ENCODE peak calls at places on chromosomes 12 and 14, in seven cellular contexts. M is endothelial cell of umbilical vein, T is GM12878, V is H1, Z is HCT116, L is A549, I is WTC11. D is an unnamed sample.

GRCh38 chr12:31118347-31118830 is 44.7 kb downstream of the DDX11 start:
- DNase-seq in M (no peak), T (no peak), V (no peak), Z (no peak), L (peak; percentile 57), I (peak; percentile 26), D (peak; percentile 23)

GRCh38 chr12:78149459-78149858 is 318.8 kb downstream of the NAV3 start:
- DNase-seq in M (no peak), T (no peak), V (no peak), Z (no peak), L (no peak), I (no peak), D (no peak)

GRCh38 chr12:29148065-29148957 is 767 bp upstream of the FAR2 start:
- DNase-seq in M (peak; percentile 20), T (no peak), V (no peak), Z (no peak), L (peak; percentile 18), I (peak; percentile 12), D (peak; percentile 66)

GRCh38 chr14:77580964-77581505 is 35.4 kb downstream of the SPTLC2 start:
- DNase-seq in M (peak; percentile 89), T (peak; percentile 66), V (no peak), Z (no peak), L (no peak), I (no peak), D (no peak)

GRCh38 chr14:52835122-52835903 is 43.9 kb upstream of the GNPNAT1 start:
- DNase-seq in M (no peak), T (no peak), V (no peak), Z (peak; percentile 57), L (peak; percentile 66), I (no peak), D (no peak)

GRCh38 chr14:90850487-90850886 is 34.3 kb upstream of the TTC7B start:
- DNase-seq in M (peak; percentile 82), T (no peak), V (peak; percentile 53), Z (peak; percentile 45), L (no peak), I (no peak), D (no peak)

GRCh38 chr12:90020436-90020835 is 311.8 kb upstream of the ATP2B1 start:
- DNase-seq in M (no peak), T (no peak), V (no peak), Z (no peak), L (no peak), I (no peak), D (no peak)

GRCh38 chr14:104048758-104049496 is 36.6 kb upstream of the ASPG start:
- DNase-seq in M (no peak), T (no peak), V (no peak), Z (no peak), L (no peak), I (no peak), D (no peak)

GRCh38 chr14:105255021-105255507 is 6.7 kb downstream of the BTBD6 start:
- DNase-seq in M (no peak), T (no peak), V (no peak), Z (no peak), L (no peak), I (no peak), D (peak; percentile 45)

GRCh38 chr12:64178122-64178521 is 44.0 kb downstream of the KICS2 start:
- DNase-seq in M (peak; percentile 53), T (no peak), V (no peak), Z (no peak), L (no peak), I (no peak), D (no peak)

GRCh38 chr12:34397591-34398365 is 375.5 kb downstream of the ALG10 start:
- DNase-seq in M (no peak), T (no peak), V (no peak), Z (no peak), L (no peak), I (no peak), D (no peak)

GRCh38 chr12:87413784-87414183 is 615.4 kb downstream of the C12orf50 start:
- DNase-seq in M (peak; percentile 4), T (no peak), V (no peak), Z (no peak), L (no peak), I (no peak), D (no peak)

GRCh38 chr12:111570090-111570961 is 28.8 kb downstream of the ATXN2 start:
- DNase-seq in M (peak; percentile 69), T (no peak), V (no peak), Z (peak; percentile 70), L (peak; percentile 52), I (no peak), D (no peak)

GRCh38 chr14:54591461-54592245 is 24.7 kb downstream of the SAMD4A start:
- DNase-seq in M (no peak), T (no peak), V (no peak), Z (no peak), L (no peak), I (no peak), D (no peak)
- TF ChIP-seq MAX in M (no peak), T (no peak), V (no peak), Z (no peak), L (no peak), I (no peak), D (no peak)

DNA sequence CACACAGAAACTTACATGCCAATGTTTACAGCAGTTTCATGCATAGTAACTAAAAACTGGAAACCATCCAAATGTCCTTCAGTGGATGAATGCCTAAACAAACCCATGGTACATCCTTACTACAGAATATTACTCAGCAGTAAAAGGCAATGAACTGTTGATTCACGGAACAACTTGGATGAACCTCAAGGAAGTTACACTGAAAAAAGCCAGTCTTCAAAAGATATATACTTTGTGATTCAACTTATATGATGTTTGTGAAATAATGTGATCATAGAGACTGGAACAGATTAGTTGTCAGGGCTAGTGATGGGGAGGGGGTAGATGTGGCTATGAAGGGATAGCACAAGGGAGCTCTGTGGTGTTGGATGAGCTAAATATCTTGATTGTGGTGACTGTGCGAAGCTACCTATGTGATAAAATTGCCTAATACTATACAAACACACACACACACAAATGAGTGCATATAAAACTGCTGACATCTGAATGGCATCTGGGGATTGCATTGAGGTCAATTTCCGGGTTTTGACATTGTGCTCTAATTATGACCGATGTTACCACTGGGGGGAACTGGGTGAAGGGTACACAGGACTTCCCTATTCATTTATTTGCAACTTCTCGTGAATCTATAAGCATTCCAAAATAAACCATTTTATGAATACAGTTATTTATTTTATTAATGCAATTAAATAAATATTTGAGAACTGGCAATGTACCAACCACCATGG is 94.3 kb downstream of the RIN3 start:
- DNase-seq in M (peak; percentile 72), T (no peak), V (no peak), Z (no peak), L (no peak), I (no peak), D (no peak)
- TF ChIP-seq MAX in M (no peak), T (no peak), V (no peak), Z (no peak), L (no peak), I (no peak), D (no peak)

GRCh38 chr14:54606631-54607133 is 39.8 kb downstream of the SAMD4A start:
- DNase-seq in M (no peak), T (no peak), V (no peak), Z (no peak), L (no peak), I (no peak), D (no peak)
- TF ChIP-seq MAX in M (no peak), T (no peak), V (no peak), Z (no peak), L (no peak), I (no peak), D (no peak)

GRCh38 chr12:2347137-2347843 is 294.5 kb downstream of the CACNA1C start:
- DNase-seq in M (no peak), T (no peak), V (no peak), Z (no peak), L (no peak), I (no peak), D (no peak)

GRCh38 chr12:2345902-2346301 is 293.1 kb downstream of the CACNA1C start:
- DNase-seq in M (no peak), T (no peak), V (no peak), Z (no peak), L (no peak), I (no peak), D (no peak)

GRCh38 chr12:2346405-2346804 is 293.6 kb downstream of the CACNA1C start:
- DNase-seq in M (no peak), T (no peak), V (no peak), Z (no peak), L (no peak), I (no peak), D (no peak)

GRCh38 chr12:2347844-2348476 is 295.2 kb downstream of the CACNA1C start:
- DNase-seq in M (no peak), T (no peak), V (no peak), Z (no peak), L (no peak), I (no peak), D (no peak)

DNA sequence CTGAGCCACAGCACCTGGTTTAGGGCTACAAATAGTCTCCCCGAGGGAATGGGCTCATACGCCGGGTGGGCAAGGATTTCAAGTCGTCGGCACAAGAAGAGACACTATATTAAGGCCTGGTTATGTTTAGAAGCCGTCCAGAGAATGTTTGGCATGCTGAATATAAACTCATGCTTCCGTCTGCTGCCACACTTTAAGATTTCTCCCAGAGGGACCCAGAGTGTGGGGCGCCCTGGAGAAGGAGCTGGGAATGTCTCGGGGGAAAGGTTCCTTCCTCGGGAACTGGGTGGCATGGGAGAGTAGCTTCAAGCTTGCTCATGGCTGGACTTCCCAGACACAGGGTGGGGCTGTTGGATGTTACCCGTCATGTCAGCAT is 295.7 kb downstream of the CACNA1C start:
- DNase-seq in M (no peak), T (no peak), V (no peak), Z (no peak), L (no peak), I (no peak), D (no peak)
- TF ChIP-seq MAX in M (no peak), T (no peak), V (no peak), Z (no peak), L (no peak), I (no peak), D (no peak)

D was measured in NB4.